ENCODE peak calls at places on chromosomes 2 and 18, in six cellular contexts. One of them, this sample, is unnamed.

GRCh38 chr2:233936089-233936488 is 18.9 kb downstream of the TRPM8 start:
- DNase-seq in GM20000: no peak
- DNase-seq in activated T-cell treated with anti-CD3 and anti-CD28 coated beads, Interleukin-2, amount 50 U/mL, for 24 hours: no peak
- DNase-seq in stromal cell of bone marrow: no peak
- DNase-seq in EH: no peak
- DNase-seq in brain microvascular endothelial cell: no peak
- DNase-seq in this sample: no peak

GRCh38 chr2:177352441-177353070 is 40.0 kb upstream of the AGPS start:
- DNase-seq in GM20000: no peak
- DNase-seq in activated T-cell treated with anti-CD3 and anti-CD28 coated beads, Interleukin-2, amount 50 U/mL, for 24 hours: no peak
- DNase-seq in stromal cell of bone marrow: no peak
- DNase-seq in EH: no peak
- DNase-seq in brain microvascular endothelial cell: no peak
- DNase-seq in this sample: no peak

GRCh38 chr2:212033888-212034287 is 504.7 kb downstream of the ERBB4 start:
- DNase-seq in GM20000: no peak
- DNase-seq in activated T-cell treated with anti-CD3 and anti-CD28 coated beads, Interleukin-2, amount 50 U/mL, for 24 hours: no peak
- DNase-seq in stromal cell of bone marrow: no peak
- DNase-seq in EH: no peak
- DNase-seq in brain microvascular endothelial cell: no peak
- DNase-seq in this sample: no peak

GRCh38 chr18:48402953-48403352 is 6.2 kb downstream of the ZBTB7C start:
- DNase-seq in GM20000: no peak
- DNase-seq in activated T-cell treated with anti-CD3 and anti-CD28 coated beads, Interleukin-2, amount 50 U/mL, for 24 hours: no peak
- DNase-seq in stromal cell of bone marrow: no peak
- DNase-seq in EH: no peak
- DNase-seq in brain microvascular endothelial cell: no peak
- DNase-seq in this sample: peak

GRCh38 chr2:105156166-105156565 is 85.4 kb upstream of the GPR45 start:
- DNase-seq in GM20000: no peak
- DNase-seq in activated T-cell treated with anti-CD3 and anti-CD28 coated beads, Interleukin-2, amount 50 U/mL, for 24 hours: no peak
- DNase-seq in stromal cell of bone marrow: no peak
- DNase-seq in EH: no peak
- DNase-seq in brain microvascular endothelial cell: no peak
- DNase-seq in this sample: no peak

GRCh38 chr2:38079111-38080052 is 3.4 kb upstream of the CYP1B1 start:
- DNase-seq in GM20000: no peak
- DNase-seq in activated T-cell treated with anti-CD3 and anti-CD28 coated beads, Interleukin-2, amount 50 U/mL, for 24 hours: no peak
- DNase-seq in stromal cell of bone marrow: no peak
- DNase-seq in EH: no peak
- DNase-seq in brain microvascular endothelial cell: no peak
- DNase-seq in this sample: no peak

GRCh38 chr2:42429352-42429751 is 64.4 kb downstream of the KCNG3 start:
- DNase-seq in GM20000: no peak
- DNase-seq in activated T-cell treated with anti-CD3 and anti-CD28 coated beads, Interleukin-2, amount 50 U/mL, for 24 hours: no peak
- DNase-seq in stromal cell of bone marrow: no peak
- DNase-seq in EH: no peak
- DNase-seq in brain microvascular endothelial cell: no peak
- DNase-seq in this sample: no peak

GRCh38 chr2:143058795-143059194 is 70.4 kb upstream of the ARHGAP15 start:
- DNase-seq in GM20000: no peak
- DNase-seq in activated T-cell treated with anti-CD3 and anti-CD28 coated beads, Interleukin-2, amount 50 U/mL, for 24 hours: no peak
- DNase-seq in stromal cell of bone marrow: no peak
- DNase-seq in EH: no peak
- DNase-seq in brain microvascular endothelial cell: no peak
- DNase-seq in this sample: no peak

GRCh38 chr2:217731805-217732204 is 271.0 kb downstream of the TNS1 start:
- DNase-seq in GM20000: no peak
- DNase-seq in activated T-cell treated with anti-CD3 and anti-CD28 coated beads, Interleukin-2, amount 50 U/mL, for 24 hours: no peak
- DNase-seq in stromal cell of bone marrow: peak
- DNase-seq in EH: peak
- DNase-seq in brain microvascular endothelial cell: no peak
- DNase-seq in this sample: no peak

GRCh38 chr2:180048256-180048655 is 41.2 kb upstream of the CWC22 start:
- DNase-seq in GM20000: no peak
- DNase-seq in activated T-cell treated with anti-CD3 and anti-CD28 coated beads, Interleukin-2, amount 50 U/mL, for 24 hours: no peak
- DNase-seq in stromal cell of bone marrow: no peak
- DNase-seq in EH: peak
- DNase-seq in brain microvascular endothelial cell: peak
- DNase-seq in this sample: no peak

GRCh38 chr2:1664076-1664605 is 80.2 kb downstream of the PXDN start:
- DNase-seq in GM20000: no peak
- DNase-seq in activated T-cell treated with anti-CD3 and anti-CD28 coated beads, Interleukin-2, amount 50 U/mL, for 24 hours: no peak
- DNase-seq in stromal cell of bone marrow: no peak
- DNase-seq in EH: no peak
- DNase-seq in brain microvascular endothelial cell: no peak
- DNase-seq in this sample: no peak

GRCh38 chr18:576924-577323 is 3.3 kb upstream of the CETN1 start:
- DNase-seq in GM20000: no peak
- DNase-seq in activated T-cell treated with anti-CD3 and anti-CD28 coated beads, Interleukin-2, amount 50 U/mL, for 24 hours: no peak
- DNase-seq in stromal cell of bone marrow: no peak
- DNase-seq in EH: no peak
- DNase-seq in brain microvascular endothelial cell: no peak
- DNase-seq in this sample: no peak

GRCh38 chr2:44550571-44550970 is 188.8 kb downstream of the CAMKMT start:
- DNase-seq in GM20000: no peak
- DNase-seq in activated T-cell treated with anti-CD3 and anti-CD28 coated beads, Interleukin-2, amount 50 U/mL, for 24 hours: no peak
- DNase-seq in stromal cell of bone marrow: no peak
- DNase-seq in EH: peak
- DNase-seq in brain microvascular endothelial cell: no peak
- DNase-seq in this sample: no peak

GRCh38 chr2:211133766-211134165 is 577.4 kb downstream of the CPS1 start:
- DNase-seq in GM20000: no peak
- DNase-seq in activated T-cell treated with anti-CD3 and anti-CD28 coated beads, Interleukin-2, amount 50 U/mL, for 24 hours: no peak
- DNase-seq in stromal cell of bone marrow: no peak
- DNase-seq in EH: no peak
- DNase-seq in brain microvascular endothelial cell: peak
- DNase-seq in this sample: peak

GRCh38 chr18:31490387-31490786 is 7.6 kb upstream of the DSG2 start:
- DNase-seq in GM20000: peak
- DNase-seq in activated T-cell treated with anti-CD3 and anti-CD28 coated beads, Interleukin-2, amount 50 U/mL, for 24 hours: no peak
- DNase-seq in stromal cell of bone marrow: no peak
- DNase-seq in EH: no peak
- DNase-seq in brain microvascular endothelial cell: no peak
- DNase-seq in this sample: no peak

GRCh38 chr2:170639635-170640034 is 75.5 kb upstream of the SP5 start:
- DNase-seq in GM20000: no peak
- DNase-seq in activated T-cell treated with anti-CD3 and anti-CD28 coated beads, Interleukin-2, amount 50 U/mL, for 24 hours: no peak
- DNase-seq in stromal cell of bone marrow: no peak
- DNase-seq in EH: no peak
- DNase-seq in brain microvascular endothelial cell: no peak
- DNase-seq in this sample: no peak

GRCh38 chr18:24924066-24924716 is 427.8 kb downstream of the ZNF521 start:
- DNase-seq in GM20000: no peak
- DNase-seq in activated T-cell treated with anti-CD3 and anti-CD28 coated beads, Interleukin-2, amount 50 U/mL, for 24 hours: no peak
- DNase-seq in stromal cell of bone marrow: no peak
- DNase-seq in EH: no peak
- DNase-seq in brain microvascular endothelial cell: no peak
- DNase-seq in this sample: no peak

GRCh38 chr2:177245010-177245422 is 19.5 kb downstream of the NFE2L2 start:
- DNase-seq in GM20000: no peak
- DNase-seq in activated T-cell treated with anti-CD3 and anti-CD28 coated beads, Interleukin-2, amount 50 U/mL, for 24 hours: no peak
- DNase-seq in stromal cell of bone marrow: peak
- DNase-seq in EH: peak
- DNase-seq in brain microvascular endothelial cell: peak
- DNase-seq in this sample: peak

GRCh38 chr2:43171789-43172188 is 54.6 kb downstream of the ZFP36L2 start:
- DNase-seq in GM20000: no peak
- DNase-seq in activated T-cell treated with anti-CD3 and anti-CD28 coated beads, Interleukin-2, amount 50 U/mL, for 24 hours: no peak
- DNase-seq in stromal cell of bone marrow: no peak
- DNase-seq in EH: peak
- DNase-seq in brain microvascular endothelial cell: peak
- DNase-seq in this sample: peak

GRCh38 chr2:235900631-235901030 is 267.6 kb downstream of the GBX2 start:
- DNase-seq in GM20000: no peak
- DNase-seq in activated T-cell treated with anti-CD3 and anti-CD28 coated beads, Interleukin-2, amount 50 U/mL, for 24 hours: no peak
- DNase-seq in stromal cell of bone marrow: no peak
- DNase-seq in EH: peak
- DNase-seq in brain microvascular endothelial cell: no peak
- DNase-seq in this sample: no peak

GRCh38 chr2:180122874-180123273 is 115.8 kb upstream of the CWC22 start:
- DNase-seq in GM20000: no peak
- DNase-seq in activated T-cell treated with anti-CD3 and anti-CD28 coated beads, Interleukin-2, amount 50 U/mL, for 24 hours: no peak
- DNase-seq in stromal cell of bone marrow: peak
- DNase-seq in EH: peak
- DNase-seq in brain microvascular endothelial cell: peak
- DNase-seq in this sample: peak

This sample was measured in astrocyte of the hippocampus.